ENCODE peak calls at places on chromosomes 2 and 18, in nine cellular contexts. One of them, this sample, is unnamed.

GRCh38 chr2:61759718-61760117 is 94.1 kb downstream of the FAM161A start:
- DNase-seq in nephron progenitor cell: no peak
- DNase-seq in brain microvascular endothelial cell: peak
- DNase-seq in BE2C: no peak
- DNase-seq in Calu3: no peak
- DNase-seq in chondrocyte: no peak
- DNase-seq in RWPE1: peak
- DNase-seq in astrocyte of the cerebellum: peak
- DNase-seq in GM13977: no peak
- DNase-seq in this sample: no peak

GRCh38 chr18:78496095-78496494 is 483.5 kb upstream of the SALL3 start:
- DNase-seq in nephron progenitor cell: no peak
- DNase-seq in brain microvascular endothelial cell: no peak
- DNase-seq in BE2C: no peak
- DNase-seq in Calu3: no peak
- DNase-seq in chondrocyte: no peak
- DNase-seq in RWPE1: no peak
- DNase-seq in astrocyte of the cerebellum: no peak
- DNase-seq in GM13977: no peak
- DNase-seq in this sample: no peak

GRCh38 chr2:161234627-161235026 is 73.6 kb upstream of the PSMD14 start:
- DNase-seq in nephron progenitor cell: no peak
- DNase-seq in brain microvascular endothelial cell: no peak
- DNase-seq in BE2C: no peak
- DNase-seq in Calu3: no peak
- DNase-seq in chondrocyte: no peak
- DNase-seq in RWPE1: no peak
- DNase-seq in astrocyte of the cerebellum: no peak
- DNase-seq in GM13977: no peak
- DNase-seq in this sample: no peak

GRCh38 chr2:10591207-10591606 is 98.6 kb downstream of the NOL10 start:
- DNase-seq in nephron progenitor cell: no peak
- DNase-seq in brain microvascular endothelial cell: peak
- DNase-seq in BE2C: no peak
- DNase-seq in Calu3: no peak
- DNase-seq in chondrocyte: no peak
- DNase-seq in RWPE1: no peak
- DNase-seq in astrocyte of the cerebellum: no peak
- DNase-seq in GM13977: no peak
- DNase-seq in this sample: no peak

GRCh38 chr2:179440642-179441251 is 176.1 kb upstream of the SESTD1 start:
- DNase-seq in nephron progenitor cell: no peak
- DNase-seq in brain microvascular endothelial cell: no peak
- DNase-seq in BE2C: no peak
- DNase-seq in Calu3: no peak
- DNase-seq in chondrocyte: no peak
- DNase-seq in RWPE1: no peak
- DNase-seq in astrocyte of the cerebellum: peak
- DNase-seq in GM13977: peak
- DNase-seq in this sample: peak

GRCh38 chr2:169867579-169867978 is 40.3 kb downstream of the UBR3 start:
- DNase-seq in nephron progenitor cell: no peak
- DNase-seq in brain microvascular endothelial cell: no peak
- DNase-seq in BE2C: no peak
- DNase-seq in Calu3: no peak
- DNase-seq in chondrocyte: no peak
- DNase-seq in RWPE1: no peak
- DNase-seq in astrocyte of the cerebellum: no peak
- DNase-seq in GM13977: no peak
- DNase-seq in this sample: no peak

GRCh38 chr2:9657731-9658130 is 26.9 kb upstream of the YWHAQ start:
- DNase-seq in nephron progenitor cell: no peak
- DNase-seq in brain microvascular endothelial cell: no peak
- DNase-seq in BE2C: no peak
- DNase-seq in Calu3: no peak
- DNase-seq in chondrocyte: no peak
- DNase-seq in RWPE1: no peak
- DNase-seq in astrocyte of the cerebellum: no peak
- DNase-seq in GM13977: no peak
- DNase-seq in this sample: no peak

GRCh38 chr2:85400951-85401805 is 9.0 kb downstream of the CAPG start:
- DNase-seq in nephron progenitor cell: no peak
- DNase-seq in brain microvascular endothelial cell: no peak
- DNase-seq in BE2C: no peak
- DNase-seq in Calu3: no peak
- DNase-seq in chondrocyte: peak
- DNase-seq in RWPE1: no peak
- DNase-seq in astrocyte of the cerebellum: no peak
- DNase-seq in GM13977: peak
- DNase-seq in this sample: no peak

GRCh38 chr18:5515007-5515744 is 28.6 kb downstream of the EPB41L3 start:
- DNase-seq in nephron progenitor cell: no peak
- DNase-seq in brain microvascular endothelial cell: no peak
- DNase-seq in BE2C: no peak
- DNase-seq in Calu3: no peak
- DNase-seq in chondrocyte: no peak
- DNase-seq in RWPE1: no peak
- DNase-seq in astrocyte of the cerebellum: no peak
- DNase-seq in GM13977: no peak
- DNase-seq in this sample: no peak

GRCh38 chr2:166516712-166517303 is 22.8 kb upstream of the SCN7A start:
- DNase-seq in nephron progenitor cell: peak
- DNase-seq in brain microvascular endothelial cell: peak
- DNase-seq in BE2C: peak
- DNase-seq in Calu3: peak
- DNase-seq in chondrocyte: no peak
- DNase-seq in RWPE1: no peak
- DNase-seq in astrocyte of the cerebellum: peak
- DNase-seq in GM13977: no peak
- DNase-seq in this sample: no peak

GRCh38 chr2:134362751-134363150 is 108.9 kb downstream of the MGAT5 start:
- DNase-seq in nephron progenitor cell: no peak
- DNase-seq in brain microvascular endothelial cell: no peak
- DNase-seq in BE2C: no peak
- DNase-seq in Calu3: no peak
- DNase-seq in chondrocyte: no peak
- DNase-seq in RWPE1: no peak
- DNase-seq in astrocyte of the cerebellum: no peak
- DNase-seq in GM13977: no peak
- DNase-seq in this sample: no peak

GRCh38 chr2:190318514-190318913 is 1.1 kb downstream of the HIBCH start:
- DNase-seq in nephron progenitor cell: no peak
- DNase-seq in brain microvascular endothelial cell: no peak
- DNase-seq in BE2C: no peak
- DNase-seq in Calu3: no peak
- DNase-seq in chondrocyte: no peak
- DNase-seq in RWPE1: no peak
- DNase-seq in astrocyte of the cerebellum: no peak
- DNase-seq in GM13977: no peak
- DNase-seq in this sample: no peak

GRCh38 chr18:10822457-10822856 is 296.6 kb downstream of the NAPG start:
- DNase-seq in nephron progenitor cell: no peak
- DNase-seq in brain microvascular endothelial cell: no peak
- DNase-seq in BE2C: no peak
- DNase-seq in Calu3: no peak
- DNase-seq in chondrocyte: no peak
- DNase-seq in RWPE1: no peak
- DNase-seq in astrocyte of the cerebellum: peak
- DNase-seq in GM13977: no peak
- DNase-seq in this sample: no peak

GRCh38 chr2:69280017-69280671 is 106.9 kb downstream of the GFPT1 start:
- DNase-seq in nephron progenitor cell: no peak
- DNase-seq in brain microvascular endothelial cell: no peak
- DNase-seq in BE2C: no peak
- DNase-seq in Calu3: no peak
- DNase-seq in chondrocyte: no peak
- DNase-seq in RWPE1: no peak
- DNase-seq in astrocyte of the cerebellum: no peak
- DNase-seq in GM13977: no peak
- DNase-seq in this sample: no peak

GRCh38 chr2:184178229-184178628 is 420.1 kb upstream of the ZNF804A start:
- DNase-seq in nephron progenitor cell: no peak
- DNase-seq in brain microvascular endothelial cell: no peak
- DNase-seq in BE2C: no peak
- DNase-seq in Calu3: no peak
- DNase-seq in chondrocyte: no peak
- DNase-seq in RWPE1: no peak
- DNase-seq in astrocyte of the cerebellum: no peak
- DNase-seq in GM13977: no peak
- DNase-seq in this sample: no peak

GRCh38 chr2:44572196-44572900 is 210.6 kb downstream of the CAMKMT start:
- DNase-seq in nephron progenitor cell: no peak
- DNase-seq in brain microvascular endothelial cell: peak
- DNase-seq in BE2C: no peak
- DNase-seq in Calu3: no peak
- DNase-seq in chondrocyte: no peak
- DNase-seq in RWPE1: peak
- DNase-seq in astrocyte of the cerebellum: no peak
- DNase-seq in GM13977: no peak
- DNase-seq in this sample: no peak

GRCh38 chr18:49859006-49859359 is 45.6 kb upstream of the ACAA2 start:
- DNase-seq in nephron progenitor cell: no peak
- DNase-seq in brain microvascular endothelial cell: no peak
- DNase-seq in BE2C: no peak
- DNase-seq in Calu3: no peak
- DNase-seq in chondrocyte: no peak
- DNase-seq in RWPE1: no peak
- DNase-seq in astrocyte of the cerebellum: no peak
- DNase-seq in GM13977: no peak
- DNase-seq in this sample: no peak
- TF ChIP-seq CTCF in nephron progenitor cell: no peak
- TF ChIP-seq CTCF in brain microvascular endothelial cell: no peak
- TF ChIP-seq CTCF in BE2C: no peak
- TF ChIP-seq CTCF in Calu3: peak
- TF ChIP-seq CTCF in chondrocyte: peak
- TF ChIP-seq CTCF in RWPE1: peak
- TF ChIP-seq CTCF in astrocyte of the cerebellum: no peak
- TF ChIP-seq CTCF in GM13977: no peak
- TF ChIP-seq CTCF in this sample: no peak

GRCh38 chr2:204074434-204074833 is 137.9 kb downstream of the ICOS start:
- DNase-seq in nephron progenitor cell: no peak
- DNase-seq in brain microvascular endothelial cell: no peak
- DNase-seq in BE2C: no peak
- DNase-seq in Calu3: no peak
- DNase-seq in chondrocyte: no peak
- DNase-seq in RWPE1: no peak
- DNase-seq in astrocyte of the cerebellum: no peak
- DNase-seq in GM13977: no peak
- DNase-seq in this sample: no peak

GRCh38 chr2:204078003-204078698 is 141.6 kb downstream of the ICOS start:
- DNase-seq in nephron progenitor cell: no peak
- DNase-seq in brain microvascular endothelial cell: no peak
- DNase-seq in BE2C: no peak
- DNase-seq in Calu3: no peak
- DNase-seq in chondrocyte: no peak
- DNase-seq in RWPE1: no peak
- DNase-seq in astrocyte of the cerebellum: no peak
- DNase-seq in GM13977: no peak
- DNase-seq in this sample: no peak

GRCh38 chr2:204069804-204070203 is 133.2 kb downstream of the ICOS start:
- DNase-seq in nephron progenitor cell: no peak
- DNase-seq in brain microvascular endothelial cell: no peak
- DNase-seq in BE2C: no peak
- DNase-seq in Calu3: no peak
- DNase-seq in chondrocyte: no peak
- DNase-seq in RWPE1: no peak
- DNase-seq in astrocyte of the cerebellum: no peak
- DNase-seq in GM13977: no peak
- DNase-seq in this sample: no peak

GRCh38 chr2:204072443-204073324 is 136.1 kb downstream of the ICOS start:
- DNase-seq in nephron progenitor cell: peak
- DNase-seq in brain microvascular endothelial cell: peak
- DNase-seq in BE2C: peak
- DNase-seq in Calu3: peak
- DNase-seq in chondrocyte: no peak
- DNase-seq in RWPE1: no peak
- DNase-seq in astrocyte of the cerebellum: no peak
- DNase-seq in GM13977: peak
- DNase-seq in this sample: peak
- TF ChIP-seq CTCF in nephron progenitor cell: peak
- TF ChIP-seq CTCF in brain microvascular endothelial cell: peak
- TF ChIP-seq CTCF in BE2C: peak
- TF ChIP-seq CTCF in Calu3: peak
- TF ChIP-seq CTCF in chondrocyte: peak
- TF ChIP-seq CTCF in RWPE1: no peak
- TF ChIP-seq CTCF in astrocyte of the cerebellum: no peak
- TF ChIP-seq CTCF in GM13977: peak
- TF ChIP-seq CTCF in this sample: peak

GRCh38 chr2:156332452-156333273 is at the start of gene NR4A2:
- DNase-seq in nephron progenitor cell: peak
- DNase-seq in brain microvascular endothelial cell: peak
- DNase-seq in BE2C: peak
- DNase-seq in Calu3: peak
- DNase-seq in chondrocyte: peak
- DNase-seq in RWPE1: peak
- DNase-seq in astrocyte of the cerebellum: peak
- DNase-seq in GM13977: peak
- DNase-seq in this sample: peak

GRCh38 chr2:156333274-156333950 is 891 bp upstream of the NR4A2 start:
- DNase-seq in nephron progenitor cell: no peak
- DNase-seq in brain microvascular endothelial cell: peak
- DNase-seq in BE2C: no peak
- DNase-seq in Calu3: peak
- DNase-seq in chondrocyte: no peak
- DNase-seq in RWPE1: no peak
- DNase-seq in astrocyte of the cerebellum: no peak
- DNase-seq in GM13977: peak
- DNase-seq in this sample: peak

GRCh38 chr2:156333951-156334495 is 1.5 kb upstream of the NR4A2 start:
- DNase-seq in nephron progenitor cell: peak
- DNase-seq in brain microvascular endothelial cell: peak
- DNase-seq in BE2C: peak
- DNase-seq in Calu3: peak
- DNase-seq in chondrocyte: peak
- DNase-seq in RWPE1: peak
- DNase-seq in astrocyte of the cerebellum: no peak
- DNase-seq in GM13977: no peak
- DNase-seq in this sample: peak

GRCh38 chr2:156331572-156332451 is 709 bp downstream of the NR4A2 start:
- DNase-seq in nephron progenitor cell: peak
- DNase-seq in brain microvascular endothelial cell: peak
- DNase-seq in BE2C: no peak
- DNase-seq in Calu3: peak
- DNase-seq in chondrocyte: peak
- DNase-seq in RWPE1: peak
- DNase-seq in astrocyte of the cerebellum: no peak
- DNase-seq in GM13977: peak
- DNase-seq in this sample: peak

GRCh38 chr2:156334496-156335478 is 2.3 kb upstream of the NR4A2 start:
- DNase-seq in nephron progenitor cell: peak
- DNase-seq in brain microvascular endothelial cell: peak
- DNase-seq in BE2C: peak
- DNase-seq in Calu3: peak
- DNase-seq in chondrocyte: peak
- DNase-seq in RWPE1: peak
- DNase-seq in astrocyte of the cerebellum: peak
- DNase-seq in GM13977: peak
- DNase-seq in this sample: peak
- TF ChIP-seq CTCF in nephron progenitor cell: no peak
- TF ChIP-seq CTCF in brain microvascular endothelial cell: peak
- TF ChIP-seq CTCF in BE2C: no peak
- TF ChIP-seq CTCF in Calu3: no peak
- TF ChIP-seq CTCF in chondrocyte: peak
- TF ChIP-seq CTCF in RWPE1: no peak
- TF ChIP-seq CTCF in astrocyte of the cerebellum: no peak
- TF ChIP-seq CTCF in GM13977: peak
- TF ChIP-seq CTCF in this sample: no peak

GRCh38 chr2:173397539-173397938 is 42.9 kb downstream of the CDCA7 start:
- DNase-seq in nephron progenitor cell: no peak
- DNase-seq in brain microvascular endothelial cell: no peak
- DNase-seq in BE2C: no peak
- DNase-seq in Calu3: no peak
- DNase-seq in chondrocyte: no peak
- DNase-seq in RWPE1: no peak
- DNase-seq in astrocyte of the cerebellum: no peak
- DNase-seq in GM13977: no peak
- DNase-seq in this sample: no peak
- TF ChIP-seq CTCF in nephron progenitor cell: no peak
- TF ChIP-seq CTCF in brain microvascular endothelial cell: peak
- TF ChIP-seq CTCF in BE2C: no peak
- TF ChIP-seq CTCF in Calu3: no peak
- TF ChIP-seq CTCF in chondrocyte: no peak
- TF ChIP-seq CTCF in RWPE1: peak
- TF ChIP-seq CTCF in astrocyte of the cerebellum: no peak
- TF ChIP-seq CTCF in GM13977: peak
- TF ChIP-seq CTCF in this sample: peak

This sample was measured in GM20000.